ENCODE peak calls at places on chromosomes 6 and 20, in ten cellular contexts. One of them, this sample, is unnamed.

GRCh38 chr20:25461766-25462165 is 54.3 kb downstream of the GINS1 start:
- DNase-seq in T-cell: no peak
- DNase-seq in non-pigmented ciliary epithelial cell: no peak
- DNase-seq in stimulated activated naive B cell treated with anti-CD40 and anti-IgM and Interleukin-4, amounts not matched to agents 10 μg/mL and 1 μg/mL and 100 μg/mL, for 72 hours: no peak
- DNase-seq in esophagus muscularis mucosa: no peak
- DNase-seq in adipocyte: no peak
- DNase-seq in iris pigment epithelial cell: no peak
- DNase-seq in OCI-LY7: no peak
- DNase-seq in NCI-H2081: no peak
- DNase-seq in HS-5: no peak
- DNase-seq in this sample: no peak

GRCh38 chr6:111845441-111845871 is 27.8 kb downstream of the FYN start:
- DNase-seq in T-cell: no peak
- DNase-seq in non-pigmented ciliary epithelial cell: no peak
- DNase-seq in stimulated activated naive B cell treated with anti-CD40 and anti-IgM and Interleukin-4, amounts not matched to agents 10 μg/mL and 1 μg/mL and 100 μg/mL, for 72 hours: peak
- DNase-seq in esophagus muscularis mucosa: peak
- DNase-seq in adipocyte: no peak
- DNase-seq in iris pigment epithelial cell: no peak
- DNase-seq in OCI-LY7: no peak
- DNase-seq in NCI-H2081: no peak
- DNase-seq in HS-5: no peak
- DNase-seq in this sample: no peak

GRCh38 chr6:30795549-30796293 is 51.4 kb upstream of the IER3 start:
- DNase-seq in T-cell: no peak
- DNase-seq in non-pigmented ciliary epithelial cell: no peak
- DNase-seq in stimulated activated naive B cell treated with anti-CD40 and anti-IgM and Interleukin-4, amounts not matched to agents 10 μg/mL and 1 μg/mL and 100 μg/mL, for 72 hours: no peak
- DNase-seq in esophagus muscularis mucosa: no peak
- DNase-seq in adipocyte: no peak
- DNase-seq in iris pigment epithelial cell: no peak
- DNase-seq in OCI-LY7: no peak
- DNase-seq in NCI-H2081: no peak
- DNase-seq in HS-5: no peak
- DNase-seq in this sample: no peak

GRCh38 chr20:38214871-38215788 is 45.4 kb downstream of the KIAA1755 start:
- DNase-seq in T-cell: no peak
- DNase-seq in non-pigmented ciliary epithelial cell: no peak
- DNase-seq in stimulated activated naive B cell treated with anti-CD40 and anti-IgM and Interleukin-4, amounts not matched to agents 10 μg/mL and 1 μg/mL and 100 μg/mL, for 72 hours: no peak
- DNase-seq in esophagus muscularis mucosa: no peak
- DNase-seq in adipocyte: no peak
- DNase-seq in iris pigment epithelial cell: no peak
- DNase-seq in OCI-LY7: no peak
- DNase-seq in NCI-H2081: no peak
- DNase-seq in HS-5: no peak
- DNase-seq in this sample: no peak

GRCh38 chr6:125948455-125948854 is 8.1 kb upstream of the HINT3 start:
- DNase-seq in T-cell: no peak
- DNase-seq in non-pigmented ciliary epithelial cell: no peak
- DNase-seq in stimulated activated naive B cell treated with anti-CD40 and anti-IgM and Interleukin-4, amounts not matched to agents 10 μg/mL and 1 μg/mL and 100 μg/mL, for 72 hours: no peak
- DNase-seq in esophagus muscularis mucosa: no peak
- DNase-seq in adipocyte: no peak
- DNase-seq in iris pigment epithelial cell: no peak
- DNase-seq in OCI-LY7: no peak
- DNase-seq in NCI-H2081: no peak
- DNase-seq in HS-5: no peak
- DNase-seq in this sample: no peak

GRCh38 chr6:9520417-9521151 is 894.3 kb downstream of the TFAP2A start:
- DNase-seq in T-cell: no peak
- DNase-seq in non-pigmented ciliary epithelial cell: peak
- DNase-seq in stimulated activated naive B cell treated with anti-CD40 and anti-IgM and Interleukin-4, amounts not matched to agents 10 μg/mL and 1 μg/mL and 100 μg/mL, for 72 hours: no peak
- DNase-seq in esophagus muscularis mucosa: no peak
- DNase-seq in adipocyte: peak
- DNase-seq in iris pigment epithelial cell: peak
- DNase-seq in OCI-LY7: no peak
- DNase-seq in NCI-H2081: no peak
- DNase-seq in HS-5: peak
- DNase-seq in this sample: peak

GRCh38 chr6:143575440-143575839 is 63.9 kb upstream of the FUCA2 start:
- DNase-seq in T-cell: no peak
- DNase-seq in non-pigmented ciliary epithelial cell: peak
- DNase-seq in stimulated activated naive B cell treated with anti-CD40 and anti-IgM and Interleukin-4, amounts not matched to agents 10 μg/mL and 1 μg/mL and 100 μg/mL, for 72 hours: peak
- DNase-seq in esophagus muscularis mucosa: no peak
- DNase-seq in adipocyte: peak
- DNase-seq in iris pigment epithelial cell: peak
- DNase-seq in OCI-LY7: peak
- DNase-seq in NCI-H2081: peak
- DNase-seq in HS-5: peak
- DNase-seq in this sample: peak

GRCh38 chr6:137894779-137895385 is 27.8 kb downstream of the TNFAIP3 start:
- DNase-seq in T-cell: no peak
- DNase-seq in non-pigmented ciliary epithelial cell: no peak
- DNase-seq in stimulated activated naive B cell treated with anti-CD40 and anti-IgM and Interleukin-4, amounts not matched to agents 10 μg/mL and 1 μg/mL and 100 μg/mL, for 72 hours: no peak
- DNase-seq in esophagus muscularis mucosa: no peak
- DNase-seq in adipocyte: peak
- DNase-seq in iris pigment epithelial cell: peak
- DNase-seq in OCI-LY7: no peak
- DNase-seq in NCI-H2081: no peak
- DNase-seq in HS-5: no peak
- DNase-seq in this sample: peak

GRCh38 chr6:155108070-155108815 is 113.1 kb downstream of the TIAM2 start:
- DNase-seq in T-cell: no peak
- DNase-seq in non-pigmented ciliary epithelial cell: no peak
- DNase-seq in stimulated activated naive B cell treated with anti-CD40 and anti-IgM and Interleukin-4, amounts not matched to agents 10 μg/mL and 1 μg/mL and 100 μg/mL, for 72 hours: no peak
- DNase-seq in esophagus muscularis mucosa: no peak
- DNase-seq in adipocyte: no peak
- DNase-seq in iris pigment epithelial cell: peak
- DNase-seq in OCI-LY7: no peak
- DNase-seq in NCI-H2081: no peak
- DNase-seq in HS-5: no peak
- DNase-seq in this sample: no peak

GRCh38 chr20:20210327-20210726 is 157.6 kb upstream of the INSM1 start:
- DNase-seq in T-cell: no peak
- DNase-seq in non-pigmented ciliary epithelial cell: no peak
- DNase-seq in stimulated activated naive B cell treated with anti-CD40 and anti-IgM and Interleukin-4, amounts not matched to agents 10 μg/mL and 1 μg/mL and 100 μg/mL, for 72 hours: no peak
- DNase-seq in esophagus muscularis mucosa: no peak
- DNase-seq in adipocyte: no peak
- DNase-seq in iris pigment epithelial cell: no peak
- DNase-seq in OCI-LY7: no peak
- DNase-seq in NCI-H2081: no peak
- DNase-seq in HS-5: no peak
- DNase-seq in this sample: peak

GRCh38 chr20:44706371-44707258 is 8.6 kb upstream of the CCN5 start:
- DNase-seq in T-cell: no peak
- DNase-seq in non-pigmented ciliary epithelial cell: no peak
- DNase-seq in stimulated activated naive B cell treated with anti-CD40 and anti-IgM and Interleukin-4, amounts not matched to agents 10 μg/mL and 1 μg/mL and 100 μg/mL, for 72 hours: no peak
- DNase-seq in esophagus muscularis mucosa: no peak
- DNase-seq in adipocyte: peak
- DNase-seq in iris pigment epithelial cell: no peak
- DNase-seq in OCI-LY7: no peak
- DNase-seq in NCI-H2081: no peak
- DNase-seq in HS-5: peak
- DNase-seq in this sample: peak

GRCh38 chr20:3237958-3238615 is 903 bp downstream of the SLC4A11 start:
- DNase-seq in T-cell: no peak
- DNase-seq in non-pigmented ciliary epithelial cell: no peak
- DNase-seq in stimulated activated naive B cell treated with anti-CD40 and anti-IgM and Interleukin-4, amounts not matched to agents 10 μg/mL and 1 μg/mL and 100 μg/mL, for 72 hours: no peak
- DNase-seq in esophagus muscularis mucosa: no peak
- DNase-seq in adipocyte: no peak
- DNase-seq in iris pigment epithelial cell: no peak
- DNase-seq in OCI-LY7: peak
- DNase-seq in NCI-H2081: no peak
- DNase-seq in HS-5: no peak
- DNase-seq in this sample: no peak

GRCh38 chr20:46990017-46990810 is 95.6 kb downstream of the EYA2 start:
- DNase-seq in T-cell: no peak
- DNase-seq in non-pigmented ciliary epithelial cell: no peak
- DNase-seq in stimulated activated naive B cell treated with anti-CD40 and anti-IgM and Interleukin-4, amounts not matched to agents 10 μg/mL and 1 μg/mL and 100 μg/mL, for 72 hours: no peak
- DNase-seq in esophagus muscularis mucosa: no peak
- DNase-seq in adipocyte: no peak
- DNase-seq in iris pigment epithelial cell: no peak
- DNase-seq in OCI-LY7: no peak
- DNase-seq in NCI-H2081: no peak
- DNase-seq in HS-5: no peak
- DNase-seq in this sample: no peak

GRCh38 chr6:103587722-103588121 is 1272.0 kb downstream of the HACE1 start:
- DNase-seq in T-cell: no peak
- DNase-seq in non-pigmented ciliary epithelial cell: no peak
- DNase-seq in stimulated activated naive B cell treated with anti-CD40 and anti-IgM and Interleukin-4, amounts not matched to agents 10 μg/mL and 1 μg/mL and 100 μg/mL, for 72 hours: no peak
- DNase-seq in esophagus muscularis mucosa: no peak
- DNase-seq in adipocyte: no peak
- DNase-seq in iris pigment epithelial cell: no peak
- DNase-seq in OCI-LY7: no peak
- DNase-seq in NCI-H2081: no peak
- DNase-seq in HS-5: no peak
- DNase-seq in this sample: no peak

GRCh38 chr6:83068628-83069027 is 1.2 kb downstream of the DOP1A start:
- DNase-seq in T-cell: no peak
- DNase-seq in non-pigmented ciliary epithelial cell: no peak
- DNase-seq in stimulated activated naive B cell treated with anti-CD40 and anti-IgM and Interleukin-4, amounts not matched to agents 10 μg/mL and 1 μg/mL and 100 μg/mL, for 72 hours: no peak
- DNase-seq in esophagus muscularis mucosa: no peak
- DNase-seq in adipocyte: peak
- DNase-seq in iris pigment epithelial cell: no peak
- DNase-seq in OCI-LY7: no peak
- DNase-seq in NCI-H2081: no peak
- DNase-seq in HS-5: no peak
- DNase-seq in this sample: no peak

GRCh38 chr6:108117427-108118358 is 43.2 kb upstream of the OSTM1 start:
- DNase-seq in T-cell: no peak
- DNase-seq in non-pigmented ciliary epithelial cell: no peak
- DNase-seq in stimulated activated naive B cell treated with anti-CD40 and anti-IgM and Interleukin-4, amounts not matched to agents 10 μg/mL and 1 μg/mL and 100 μg/mL, for 72 hours: peak
- DNase-seq in esophagus muscularis mucosa: peak
- DNase-seq in adipocyte: peak
- DNase-seq in iris pigment epithelial cell: peak
- DNase-seq in OCI-LY7: no peak
- DNase-seq in NCI-H2081: no peak
- DNase-seq in HS-5: no peak
- DNase-seq in this sample: no peak

GRCh38 chr6:54981647-54982046 is 135.1 kb downstream of the FAM83B start:
- DNase-seq in T-cell: no peak
- DNase-seq in non-pigmented ciliary epithelial cell: peak
- DNase-seq in stimulated activated naive B cell treated with anti-CD40 and anti-IgM and Interleukin-4, amounts not matched to agents 10 μg/mL and 1 μg/mL and 100 μg/mL, for 72 hours: no peak
- DNase-seq in esophagus muscularis mucosa: no peak
- DNase-seq in adipocyte: peak
- DNase-seq in iris pigment epithelial cell: peak
- DNase-seq in OCI-LY7: no peak
- DNase-seq in NCI-H2081: no peak
- DNase-seq in HS-5: no peak
- DNase-seq in this sample: peak

GRCh38 chr6:36141091-36141490 is 10.8 kb downstream of the MAPK13 start:
- DNase-seq in T-cell: no peak
- DNase-seq in non-pigmented ciliary epithelial cell: no peak
- DNase-seq in stimulated activated naive B cell treated with anti-CD40 and anti-IgM and Interleukin-4, amounts not matched to agents 10 μg/mL and 1 μg/mL and 100 μg/mL, for 72 hours: no peak
- DNase-seq in esophagus muscularis mucosa: no peak
- DNase-seq in adipocyte: no peak
- DNase-seq in iris pigment epithelial cell: no peak
- DNase-seq in OCI-LY7: no peak
- DNase-seq in NCI-H2081: no peak
- DNase-seq in HS-5: no peak
- DNase-seq in this sample: no peak

GRCh38 chr6:144055121-144055931 is 40.0 kb downstream of the SF3B5 start:
- DNase-seq in T-cell: peak
- DNase-seq in non-pigmented ciliary epithelial cell: no peak
- DNase-seq in stimulated activated naive B cell treated with anti-CD40 and anti-IgM and Interleukin-4, amounts not matched to agents 10 μg/mL and 1 μg/mL and 100 μg/mL, for 72 hours: no peak
- DNase-seq in esophagus muscularis mucosa: no peak
- DNase-seq in adipocyte: no peak
- DNase-seq in iris pigment epithelial cell: no peak
- DNase-seq in OCI-LY7: no peak
- DNase-seq in NCI-H2081: no peak
- DNase-seq in HS-5: no peak
- DNase-seq in this sample: no peak

GRCh38 chr6:154302111-154302752 is 54.4 kb downstream of the IPCEF1 start:
- DNase-seq in T-cell: no peak
- DNase-seq in non-pigmented ciliary epithelial cell: peak
- DNase-seq in stimulated activated naive B cell treated with anti-CD40 and anti-IgM and Interleukin-4, amounts not matched to agents 10 μg/mL and 1 μg/mL and 100 μg/mL, for 72 hours: peak
- DNase-seq in esophagus muscularis mucosa: no peak
- DNase-seq in adipocyte: peak
- DNase-seq in iris pigment epithelial cell: peak
- DNase-seq in OCI-LY7: peak
- DNase-seq in NCI-H2081: no peak
- DNase-seq in HS-5: no peak
- DNase-seq in this sample: peak

GRCh38 chr20:17936791-17937687 is 31.6 kb downstream of the SNX5 start:
- DNase-seq in T-cell: no peak
- DNase-seq in non-pigmented ciliary epithelial cell: no peak
- DNase-seq in stimulated activated naive B cell treated with anti-CD40 and anti-IgM and Interleukin-4, amounts not matched to agents 10 μg/mL and 1 μg/mL and 100 μg/mL, for 72 hours: no peak
- DNase-seq in esophagus muscularis mucosa: no peak
- DNase-seq in adipocyte: peak
- DNase-seq in iris pigment epithelial cell: peak
- DNase-seq in OCI-LY7: no peak
- DNase-seq in NCI-H2081: no peak
- DNase-seq in HS-5: no peak
- DNase-seq in this sample: no peak

GRCh38 chr6:64249129-64249528 is 613.5 kb downstream of the PHF3 start:
- DNase-seq in T-cell: no peak
- DNase-seq in non-pigmented ciliary epithelial cell: peak
- DNase-seq in stimulated activated naive B cell treated with anti-CD40 and anti-IgM and Interleukin-4, amounts not matched to agents 10 μg/mL and 1 μg/mL and 100 μg/mL, for 72 hours: no peak
- DNase-seq in esophagus muscularis mucosa: no peak
- DNase-seq in adipocyte: peak
- DNase-seq in iris pigment epithelial cell: peak
- DNase-seq in OCI-LY7: no peak
- DNase-seq in NCI-H2081: no peak
- DNase-seq in HS-5: no peak
- DNase-seq in this sample: no peak

GRCh38 chr6:123965894-123966293 is 162.2 kb downstream of the NKAIN2 start:
- DNase-seq in T-cell: no peak
- DNase-seq in non-pigmented ciliary epithelial cell: no peak
- DNase-seq in stimulated activated naive B cell treated with anti-CD40 and anti-IgM and Interleukin-4, amounts not matched to agents 10 μg/mL and 1 μg/mL and 100 μg/mL, for 72 hours: no peak
- DNase-seq in esophagus muscularis mucosa: no peak
- DNase-seq in adipocyte: no peak
- DNase-seq in iris pigment epithelial cell: no peak
- DNase-seq in OCI-LY7: no peak
- DNase-seq in NCI-H2081: peak
- DNase-seq in HS-5: no peak
- DNase-seq in this sample: no peak

GRCh38 chr20:37534401-37535157 is 6.9 kb upstream of the BLCAP start:
- DNase-seq in T-cell: peak
- DNase-seq in non-pigmented ciliary epithelial cell: no peak
- DNase-seq in stimulated activated naive B cell treated with anti-CD40 and anti-IgM and Interleukin-4, amounts not matched to agents 10 μg/mL and 1 μg/mL and 100 μg/mL, for 72 hours: peak
- DNase-seq in esophagus muscularis mucosa: no peak
- DNase-seq in adipocyte: peak
- DNase-seq in iris pigment epithelial cell: peak
- DNase-seq in OCI-LY7: peak
- DNase-seq in NCI-H2081: peak
- DNase-seq in HS-5: peak
- DNase-seq in this sample: peak

GRCh38 chr6:110319843-110320242 is 38.3 kb downstream of the METTL24 start:
- DNase-seq in T-cell: no peak
- DNase-seq in non-pigmented ciliary epithelial cell: no peak
- DNase-seq in stimulated activated naive B cell treated with anti-CD40 and anti-IgM and Interleukin-4, amounts not matched to agents 10 μg/mL and 1 μg/mL and 100 μg/mL, for 72 hours: no peak
- DNase-seq in esophagus muscularis mucosa: no peak
- DNase-seq in adipocyte: no peak
- DNase-seq in iris pigment epithelial cell: no peak
- DNase-seq in OCI-LY7: no peak
- DNase-seq in NCI-H2081: no peak
- DNase-seq in HS-5: no peak
- DNase-seq in this sample: no peak

GRCh38 chr6:149028767-149029405 is 282.1 kb downstream of the UST start:
- DNase-seq in T-cell: peak
- DNase-seq in non-pigmented ciliary epithelial cell: peak
- DNase-seq in stimulated activated naive B cell treated with anti-CD40 and anti-IgM and Interleukin-4, amounts not matched to agents 10 μg/mL and 1 μg/mL and 100 μg/mL, for 72 hours: peak
- DNase-seq in esophagus muscularis mucosa: peak
- DNase-seq in adipocyte: peak
- DNase-seq in iris pigment epithelial cell: peak
- DNase-seq in OCI-LY7: peak
- DNase-seq in NCI-H2081: peak
- DNase-seq in HS-5: peak
- DNase-seq in this sample: peak

GRCh38 chr6:43966806-43967575 is 160.3 kb downstream of the MRPL14 start:
- DNase-seq in T-cell: no peak
- DNase-seq in non-pigmented ciliary epithelial cell: no peak
- DNase-seq in stimulated activated naive B cell treated with anti-CD40 and anti-IgM and Interleukin-4, amounts not matched to agents 10 μg/mL and 1 μg/mL and 100 μg/mL, for 72 hours: no peak
- DNase-seq in esophagus muscularis mucosa: no peak
- DNase-seq in adipocyte: no peak
- DNase-seq in iris pigment epithelial cell: no peak
- DNase-seq in OCI-LY7: no peak
- DNase-seq in NCI-H2081: no peak
- DNase-seq in HS-5: no peak
- DNase-seq in this sample: no peak

GRCh38 chr6:100116409-100117194 is 122.6 kb upstream of the MCHR2 start:
- DNase-seq in T-cell: no peak
- DNase-seq in non-pigmented ciliary epithelial cell: peak
- DNase-seq in stimulated activated naive B cell treated with anti-CD40 and anti-IgM and Interleukin-4, amounts not matched to agents 10 μg/mL and 1 μg/mL and 100 μg/mL, for 72 hours: no peak
- DNase-seq in esophagus muscularis mucosa: no peak
- DNase-seq in adipocyte: peak
- DNase-seq in iris pigment epithelial cell: peak
- DNase-seq in OCI-LY7: peak
- DNase-seq in NCI-H2081: peak
- DNase-seq in HS-5: no peak
- DNase-seq in this sample: no peak

This sample was measured in GM04503.